ENCODE peak calls at places on chromosomes 13 and 19, in eight cellular contexts. B, Q, T, X, N, A, G and V are unnamed samples.
A peak's percentile ranks its signal among the peaks of the same experiment; 100 is the strongest.

GRCh38 chr13:82803341-82803740 is 1078.9 kb downstream of the SLITRK1 start:
- DNase-seq in B (no peak), Q (no peak), T (no peak), X (no peak), N (no peak), A (no peak), G (no peak), V (no peak)

GRCh38 chr13:39451860-39452301 is 151.1 kb downstream of the LHFPL6 start:
- DNase-seq in B (peak; percentile 46), Q (no peak), T (no peak), X (no peak), N (peak; percentile 25), A (no peak), G (peak; percentile 99), V (no peak)

GRCh38 chr13:35699805-35700204 is 223.3 kb upstream of the MAB21L1 start:
- DNase-seq in B (no peak), Q (no peak), T (no peak), X (no peak), N (no peak), A (no peak), G (no peak), V (no peak)

GRCh38 chr13:87094646-87095045 is 576.5 kb upstream of the SLITRK5 start:
- DNase-seq in B (no peak), Q (no peak), T (no peak), X (no peak), N (no peak), A (no peak), G (peak; percentile 3), V (no peak)

GRCh38 chr19:43574424-43575155 is 737 bp downstream of the XRCC1 start:
- DNase-seq in B (no peak), Q (no peak), T (no peak), X (no peak), N (no peak), A (no peak), G (no peak), V (no peak)

GRCh38 chr19:50785329-50785922 is 4.8 kb upstream of the ACP4 start:
- DNase-seq in B (no peak), Q (no peak), T (no peak), X (no peak), N (no peak), A (no peak), G (no peak), V (no peak)

GRCh38 chr13:30510811-30511371 is 45.2 kb upstream of the HMGB1 start:
- DNase-seq in B (peak; percentile 1), Q (no peak), T (no peak), X (no peak), N (no peak), A (no peak), G (no peak), V (no peak)

GRCh38 chr13:53198017-53198416 is 169.4 kb downstream of the OLFM4 start:
- DNase-seq in B (peak; percentile 24), Q (no peak), T (no peak), X (no peak), N (no peak), A (no peak), G (no peak), V (no peak)

GRCh38 chr19:28444371-28444770 is 768.6 kb downstream of the UQCRFS1 start:
- DNase-seq in B (no peak), Q (no peak), T (no peak), X (no peak), N (no peak), A (no peak), G (no peak), V (no peak)